ENCODE peak calls at places on chromosomes 1 and 21, in five cellular contexts. V, K, A, R and Q are unnamed samples.
A peak's percentile ranks its signal among the peaks of the same experiment; 100 is the strongest.

GRCh38 chr21:44549525-44550211 is 1.6 kb downstream of the KRTAP10-2 start:
- DNase-seq in R (no peak), A (no peak), V (no peak), K (no peak), Q (peak; percentile 57)

GRCh38 chr1:183877321-183877720 is 72.4 kb downstream of the RGL1 start:
- DNase-seq in R (peak; percentile 66), A (peak; percentile 90), K (peak; percentile 84), V (peak; percentile 51), Q (no peak)

GRCh38 chr1:107529511-107530149 is 388.8 kb downstream of the NTNG1 start:
- DNase-seq in R (no peak), K (peak; percentile 17), A (no peak), V (peak; percentile 30), Q (no peak)

GRCh38 chr1:71640131-71640530 is 559.3 kb upstream of the ZRANB2 start:
- DNase-seq in R (no peak), K (no peak), A (no peak), V (no peak), Q (no peak)

GRCh38 chr1:99952522-99952921 is 17.3 kb upstream of the SLC35A3 start:
- DNase-seq in A (no peak), K (no peak), R (no peak), V (no peak), Q (no peak)

GRCh38 chr1:213070399-213070798 is 19.4 kb downstream of the RPS6KC1 start:
- DNase-seq in A (no peak), K (peak; percentile 45), R (no peak), V (no peak), Q (no peak)

GRCh38 chr1:45785583-45785982 is 17.8 kb upstream of the MAST2 start:
- DNase-seq in R (no peak), K (no peak), A (no peak), V (no peak), Q (peak; percentile 60)

GRCh38 chr21:44324106-44324853 is 14.9 kb downstream of the CFAP410 start:
- DNase-seq in V (no peak), K (no peak), R (no peak), A (no peak), Q (no peak)

GRCh38 chr1:159780583-159781582 is at the start of gene DUSP23:
- DNase-seq in A (peak; percentile 98), V (peak; percentile 99), K (peak; percentile 98), R (peak; percentile 94), Q (peak; percentile 100)

GRCh38 chr1:211609120-211610024 is 30.4 kb upstream of the SLC30A1 start:
- DNase-seq in V (no peak), K (peak; percentile 68), R (no peak), A (no peak), Q (no peak)

GRCh38 chr1:116988248-116988647 is 13.3 kb upstream of the CD101 start:
- DNase-seq in V (no peak), K (peak; percentile 55), R (no peak), A (no peak), Q (no peak)

GRCh38 chr1:2049517-2050481 is at the start of gene PRKCZ:
- DNase-seq in R (no peak), K (peak; percentile 95), V (peak; percentile 93), A (peak; percentile 97), Q (no peak)

GRCh38 chr21:36551731-36552457 is 72.0 kb upstream of the CLDN14 start:
- DNase-seq in R (no peak), K (no peak), V (no peak), A (no peak), Q (no peak)

GRCh38 chr1:63701187-63701586 is 72.6 kb upstream of the ROR1 start:
- DNase-seq in V (no peak), A (no peak), R (no peak), K (no peak), Q (no peak)

GRCh38 chr1:1907098-1907736 is 7.8 kb upstream of the CALML6 start:
- DNase-seq in R (no peak), V (no peak), A (peak; percentile 38), K (peak; percentile 59), Q (no peak)

GRCh38 chr1:65153635-65154034 is 5.6 kb downstream of the AK4 start:
- DNase-seq in A (no peak), V (no peak), R (no peak), K (no peak), Q (no peak)

GRCh38 chr1:53198241-53198651 is 1.6 kb downstream of the CPT2 start:
- DNase-seq in K (no peak), A (no peak), R (no peak), V (no peak), Q (no peak)
- H3K4me3 ChIP-seq in K (no peak overlapping the region), A (no peak overlapping the region), R (no peak overlapping the region), V (peak overlapping the region; percentile 82), Q (peak overlapping the region; percentile 99)

GRCh38 chr21:41614456-41615010 is 106.6 kb upstream of the TMPRSS2 start:
- DNase-seq in A (no peak), R (no peak), V (no peak), K (no peak), Q (no peak)

GRCh38 chr21:41615613-41616012 is 107.7 kb upstream of the TMPRSS2 start:
- DNase-seq in R (no peak), A (no peak), V (peak; percentile 66), K (no peak), Q (no peak)

GRCh38 chr21:41612674-41613250 is 104.8 kb upstream of the TMPRSS2 start:
- DNase-seq in R (peak; percentile 64), V (peak; percentile 98), K (peak; percentile 31), A (peak; percentile 74), Q (peak; percentile 94)

GRCh38 chr21:41613421-41613998 is 105.6 kb upstream of the TMPRSS2 start:
- DNase-seq in R (no peak), V (no peak), K (no peak), A (no peak), Q (no peak)

GRCh38 chr21:41616063-41616591 is 108.2 kb upstream of the TMPRSS2 start:
- DNase-seq in R (no peak), A (peak; percentile 54), K (no peak), V (peak; percentile 59), Q (no peak)
- TF ChIP-seq POLR2A in R (no peak), A (no peak), K (no peak), V (no peak), Q (no peak)

DNA sequence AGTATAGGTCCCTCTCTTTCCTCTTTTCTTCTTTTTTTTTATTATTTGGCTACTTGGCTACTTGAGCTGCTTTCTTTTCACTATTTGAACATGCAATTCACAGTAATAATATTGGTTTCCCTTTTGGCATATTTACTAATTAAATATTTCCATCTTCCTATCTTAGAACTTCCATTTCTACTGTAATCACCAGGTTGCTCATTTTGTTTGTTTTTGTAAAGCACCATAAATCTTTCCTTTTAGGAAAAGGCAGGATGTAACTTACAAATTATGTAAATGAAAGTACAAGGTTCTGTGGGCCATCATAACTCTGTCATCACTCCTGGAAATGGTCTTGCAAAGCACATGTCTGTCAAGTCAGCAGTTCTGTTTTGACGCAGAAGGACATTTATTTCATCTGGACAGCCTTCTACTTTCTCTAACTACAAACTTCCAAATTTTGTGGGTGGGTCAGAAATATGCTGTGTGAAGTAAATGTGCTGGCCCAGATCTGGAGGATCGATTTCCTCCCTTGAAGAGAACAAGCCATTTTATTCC is 71.7 kb upstream of the TNFSF18 start:
- DNase-seq in A (no peak), V (no peak), R (no peak), K (no peak), Q (no peak)
- H3K4me3 ChIP-seq in A (no peak overlapping the region), V (peak overlapping the region; percentile 56), R (no peak overlapping the region), K (no peak overlapping the region), Q (peak overlapping the region; percentile 46)

GRCh38 chr1:246215505-246215893 is 291.6 kb downstream of the SMYD3 start:
- DNase-seq in R (no peak), V (no peak), A (no peak), K (no peak), Q (no peak)
- TF ChIP-seq POLR2A in R (no peak), V (no peak), A (no peak), K (no peak), Q (no peak)

GRCh38 chr1:31934706-31935629 is 3.2 kb downstream of the PTP4A2 start:
- DNase-seq in A (no peak), K (no peak), V (no peak), R (no peak), Q (no peak)

GRCh38 chr1:31932491-31933316 is 5.5 kb downstream of the PTP4A2 start:
- DNase-seq in K (no peak), A (no peak), V (no peak), R (no peak), Q (no peak)

GRCh38 chr1:31934251-31934650 is 3.9 kb downstream of the PTP4A2 start:
- DNase-seq in V (no peak), R (no peak), A (no peak), K (no peak), Q (no peak)

GRCh38 chr1:31930827-31931226 is 7.3 kb downstream of the PTP4A2 start:
- DNase-seq in V (no peak), R (no peak), A (no peak), K (no peak), Q (no peak)

GRCh38 chr1:31931241-31932225 is 6.6 kb downstream of the PTP4A2 start:
- DNase-seq in V (no peak), K (no peak), R (no peak), A (no peak), Q (no peak)
- H3K4me3 ChIP-seq in V (peak overlapping the region; percentile 1), K (no peak overlapping the region), R (no peak overlapping the region), A (no peak overlapping the region), Q (no peak overlapping the region)

GRCh38 chr1:79006564-79006963 is at the start of gene ADGRL4:
- DNase-seq in V (no peak), K (peak; percentile 26), R (no peak), A (peak; percentile 6), Q (no peak)
- TF ChIP-seq POLR2A in V (no peak), K (peak; percentile 29), R (no peak), A (no peak), Q (no peak)

GRCh38 chr1:226884966-226885820 is 14.8 kb downstream of the PSEN2 start:
- DNase-seq in R (no peak), V (no peak), K (no peak), A (no peak), Q (no peak)
- H3K4me3 ChIP-seq in R (no peak overlapping the region), V (no peak overlapping the region), K (no peak overlapping the region), A (no peak overlapping the region), Q (no peak overlapping the region)

DNA sequence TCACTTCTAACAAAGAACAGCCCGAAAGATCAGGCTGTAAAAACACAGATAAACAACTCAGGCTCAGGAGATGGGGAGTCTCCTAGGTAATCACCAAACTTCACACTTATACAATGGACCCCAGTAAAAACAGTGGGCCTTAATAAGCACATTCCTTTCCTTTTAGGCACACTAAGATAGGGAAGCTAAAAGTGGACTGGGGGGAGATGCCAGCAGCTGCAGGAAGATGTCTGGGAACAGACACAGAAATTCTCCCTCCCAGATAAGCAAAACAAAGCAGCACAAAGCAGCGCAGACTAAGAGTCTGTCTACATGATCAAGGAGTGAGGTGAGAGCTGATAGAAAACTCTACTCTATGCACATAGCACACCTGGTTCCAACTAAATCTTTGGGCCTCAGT is 29.0 kb upstream of the CTBS start:
- DNase-seq in V (no peak), K (no peak), A (no peak), R (no peak), Q (peak; percentile 89)
- TF ChIP-seq POLR2A in V (no peak), K (no peak), A (no peak), R (no peak), Q (no peak)

GRCh38 chr1:192807221-192807967 is 1.4 kb upstream of the RGS2 start:
- DNase-seq in K (no peak), A (no peak), V (no peak), R (no peak), Q (no peak)
- H3K4me3 ChIP-seq in K (no peak overlapping the region), A (no peak overlapping the region), V (peak overlapping the region; percentile 75), R (peak overlapping the region; percentile 88), Q (peak overlapping the region; percentile 72)